ENCODE peak calls at places on chromosomes 4 and X, in five cellular contexts. S, I, H, O and X are unnamed samples.

GRCh38 chrX:53077207-53078197 is 4.7 kb upstream of the TSPYL2 start:
- DNase-seq in S (no peak), I (peak; percentile 69), H (no peak), O (no peak), X (no peak)

GRCh38 chr4:125085-125820 is 952 bp downstream of the ZNF718 start:
- DNase-seq in S (peak; percentile 61), I (peak; percentile 89), H (peak; percentile 18), O (no peak), X (peak; percentile 67)

GRCh38 chr4:72295966-72296557 is 264.3 kb downstream of the NPFFR2 start:
- DNase-seq in S (no peak), I (no peak), H (no peak), O (no peak), X (peak; percentile 24)

GRCh38 chr4:107751670-107752069 is 31.6 kb upstream of the PAPSS1 start:
- DNase-seq in S (no peak), I (no peak), H (no peak), O (no peak), X (no peak)

GRCh38 chr4:26020083-26020668 is 106.2 kb downstream of the SMIM20 start:
- DNase-seq in S (no peak), I (no peak), H (no peak), O (no peak), X (no peak)

GRCh38 chr4:148874331-148874730 is 432.1 kb upstream of the NR3C2 start:
- DNase-seq in S (no peak), I (no peak), H (no peak), O (no peak), X (no peak)

GRCh38 chrX:130402211-130402684 is 461 bp downstream of the RBMX2 start:
- DNase-seq in S (no peak), I (no peak), H (no peak), O (no peak), X (no peak)

GRCh38 chr4:126718161-126718560 is 914.6 kb upstream of the INTU start:
- DNase-seq in S (no peak), I (no peak), H (no peak), O (no peak), X (no peak)

GRCh38 chr4:54937501-54937900 is 187.9 kb downstream of the KDR start:
- DNase-seq in S (no peak), I (no peak), H (no peak), O (no peak), X (peak; percentile 4)

GRCh38 chrX:40893251-40893910 is 158.0 kb upstream of the MED14 start:
- DNase-seq in S (no peak), I (no peak), H (no peak), O (no peak), X (no peak)

GRCh38 chr4:173990879-173991231 is 292.6 kb downstream of the FBXO8 start:
- DNase-seq in S (no peak), I (no peak), H (no peak), O (no peak), X (peak; percentile 24)

GRCh38 chr4:27176400-27176799 is 315.8 kb downstream of the STIM2 start:
- DNase-seq in S (no peak), I (no peak), H (no peak), O (no peak), X (peak; percentile 25)

GRCh38 chrX:119573840-119574393 is 446 bp upstream of the UBE2A start:
- DNase-seq in S (peak; percentile 58), I (no peak), H (no peak), O (peak; percentile 16), X (no peak)

GRCh38 chr4:154490589-154491340 is 834 bp downstream of the DCHS2 start:
- DNase-seq in S (no peak), I (peak; percentile 85), H (no peak), O (no peak), X (no peak)

GRCh38 chrX:54182194-54182863 is 725 bp downstream of the FAM120C start:
- DNase-seq in S (peak; percentile 58), I (peak; percentile 93), H (peak; percentile 37), O (peak; percentile 73), X (peak; percentile 57)

GRCh38 chr4:39729557-39729956 is 31.6 kb downstream of the UBE2K start:
- DNase-seq in S (no peak), I (no peak), H (no peak), O (no peak), X (no peak)

GRCh38 chr4:21856754-21857153 is 91.8 kb downstream of the KCNIP4 start:
- DNase-seq in S (no peak), I (peak; percentile 46), H (no peak), O (no peak), X (no peak)
- TF ChIP-seq POLR2A in S (no peak), I (no peak), H (no peak), O (no peak), X (no peak)

GRCh38 chr4:73740353-73740778 is at the start of gene CXCL8:
- DNase-seq in S (no peak), I (no peak), H (peak; percentile 80), O (peak; percentile 44), X (peak; percentile 28)
- TF ChIP-seq POLR2A in S (no peak), I (no peak), H (no peak), O (no peak), X (peak; percentile 82)

GRCh38 chr4:127875791-127876190 is 4.9 kb upstream of the PLK4 start:
- DNase-seq in S (no peak), I (no peak), H (no peak), O (no peak), X (no peak)

GRCh38 chr4:127881565-127881869 is 824 bp downstream of the PLK4 start:
- DNase-seq in S (no peak), I (no peak), H (no peak), O (no peak), X (no peak)

DNA sequence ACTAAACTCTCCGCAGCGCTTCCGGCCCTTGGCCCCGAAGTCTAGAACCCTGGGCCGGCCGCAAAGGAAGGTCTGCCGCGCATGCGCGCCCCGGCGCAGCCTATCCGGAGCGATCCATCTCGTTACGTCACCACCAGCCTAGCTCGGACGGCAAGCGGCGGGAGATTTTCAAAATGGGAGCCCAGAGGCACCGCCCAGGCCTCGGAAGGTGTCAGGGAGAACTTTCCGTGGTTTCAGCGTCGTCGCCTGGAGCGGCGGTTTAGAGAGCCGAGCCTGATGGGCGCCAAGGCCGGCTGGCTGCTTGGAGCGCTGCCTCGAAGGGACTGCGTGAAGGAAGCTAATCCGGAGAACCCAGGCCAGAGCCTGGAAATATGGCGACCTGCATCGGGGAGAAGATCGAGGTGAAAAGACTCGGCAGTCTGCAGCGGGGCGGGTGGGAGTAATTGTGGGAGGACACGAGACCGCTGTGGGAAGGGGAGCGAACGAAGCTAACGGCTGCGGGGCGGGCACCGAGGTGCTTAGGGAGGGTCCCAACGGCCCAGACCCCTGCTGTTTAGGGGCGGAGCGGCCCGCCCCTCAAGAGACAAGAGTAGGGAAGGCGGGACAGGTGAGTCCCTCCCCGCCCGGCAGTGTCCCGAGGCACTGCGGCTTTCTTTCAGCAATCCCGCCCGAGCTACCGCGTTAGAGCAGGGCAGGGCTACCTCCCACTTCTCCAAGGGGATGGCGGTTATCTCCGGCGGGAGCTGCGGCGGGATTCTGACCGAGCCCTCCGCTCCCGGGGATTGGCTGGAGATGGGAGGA is at the start of gene PLK4:
- DNase-seq in S (peak; percentile 96), I (peak; percentile 97), H (peak; percentile 92), O (peak; percentile 83), X (peak; percentile 98)
- TF ChIP-seq POLR2A in S (no peak), I (peak; percentile 65), H (peak; percentile 31), O (peak; percentile 4), X (peak; percentile 96)

DNA sequence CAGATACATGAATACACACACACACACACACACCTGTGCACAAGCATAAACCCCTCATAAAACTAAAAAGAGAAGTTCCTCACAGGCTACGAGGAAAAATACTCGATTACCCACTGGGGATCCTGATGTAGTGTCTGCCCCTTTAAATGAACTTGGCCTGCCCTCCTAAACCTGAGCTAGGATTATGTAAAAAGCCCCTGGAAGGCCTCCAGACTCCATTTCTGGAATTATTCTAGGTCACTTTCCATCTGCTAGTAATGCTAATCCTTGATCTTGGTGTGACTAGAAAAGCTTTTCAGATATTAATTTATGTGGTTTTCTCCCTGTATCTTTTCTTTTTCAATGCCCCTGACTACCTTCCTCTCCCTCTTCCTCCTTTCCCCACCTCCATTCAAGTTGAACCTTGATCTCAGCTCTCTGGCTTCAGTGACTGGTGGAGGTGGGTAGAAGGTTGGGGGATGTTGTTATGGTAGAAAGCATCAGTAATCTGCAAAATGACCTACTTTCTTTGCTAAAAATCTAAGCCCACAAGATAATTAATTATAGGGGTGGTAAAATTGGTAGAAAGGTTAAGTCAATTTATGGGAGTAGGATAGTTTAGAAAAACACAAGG is 25.5 kb upstream of the ZNF330 start:
- DNase-seq in S (no peak), I (no peak), H (no peak), O (no peak), X (no peak)
- TF ChIP-seq POLR2A in S (no peak), I (no peak), H (no peak), O (no peak), X (no peak)

DNA sequence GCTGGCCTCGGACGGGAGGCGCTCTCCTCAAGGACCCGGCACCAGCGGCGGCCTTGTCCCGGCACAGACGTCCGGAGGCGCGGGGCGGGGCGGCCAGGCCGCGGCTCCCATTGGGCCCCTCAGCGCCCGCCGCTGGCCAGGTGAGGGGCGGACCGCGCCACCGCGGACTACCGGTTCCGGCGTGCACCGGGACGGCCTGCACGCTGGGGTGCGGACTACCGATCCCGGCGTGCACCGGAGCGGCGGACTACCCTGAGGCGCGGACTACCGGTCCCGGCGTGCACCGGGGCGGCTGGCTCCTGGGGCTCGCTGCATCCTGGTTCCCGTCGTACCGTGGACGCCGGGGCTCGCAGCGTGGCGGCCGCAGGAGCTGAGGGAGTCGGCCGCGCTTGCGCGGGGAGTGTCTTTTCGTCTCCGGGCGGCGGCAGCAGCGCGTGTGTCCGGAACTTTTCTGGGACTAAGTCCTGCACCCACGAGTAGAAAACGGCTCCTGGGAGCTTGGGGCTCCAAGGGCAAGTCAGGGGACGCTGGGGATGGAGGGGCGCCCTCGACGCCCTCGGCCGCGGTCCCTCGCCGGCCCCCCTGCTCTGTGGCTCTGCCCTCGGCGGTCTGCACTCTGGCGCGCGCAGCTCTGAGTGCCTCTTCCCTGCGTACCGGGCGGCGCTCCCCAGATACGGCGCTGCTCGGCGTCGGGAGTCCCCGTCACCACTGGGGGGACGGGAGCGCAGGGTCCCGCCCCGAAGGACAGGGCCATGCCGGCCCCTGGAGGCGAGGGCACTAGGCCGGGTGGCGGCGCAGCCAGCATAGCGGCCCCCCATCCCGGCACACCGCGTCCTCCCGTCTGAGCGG is at the start of gene LETM1:
- DNase-seq in S (peak; percentile 99), I (peak; percentile 100), H (peak; percentile 95), O (peak; percentile 93), X (peak; percentile 94)
- TF ChIP-seq POLR2A in S (peak; percentile 49), I (peak; percentile 25), H (peak; percentile 34), O (peak; percentile 70), X (peak; percentile 81)

GRCh38 chr4:113147498-113148231 is 98.2 kb downstream of the ANK2 start:
- DNase-seq in S (no peak), I (no peak), H (no peak), O (no peak), X (no peak)
- TF ChIP-seq POLR2A in S (no peak), I (no peak), H (no peak), O (no peak), X (no peak)